ENCODE peak calls at places on chromosome 5, in seven cellular contexts. L is colonic mucosa, I is GM12865, D is heart right ventricle, N is PC-9, Y is upper lobe of right lung, Z is astrocyte of the spinal cord. P is an unnamed sample.

GRCh38 chr5:132202711-132203463 is 24.8 kb downstream of the P4HA2 start:
- DNase-seq in I (no peak), Y (no peak), D (no peak), Z (no peak), N (no peak), L (no peak), P (no peak)

GRCh38 chr5:42875785-42876374 is 64.2 kb upstream of the SELENOP start:
- DNase-seq in I (no peak), N (no peak), Y (no peak), L (no peak), Z (no peak), D (no peak), P (no peak)

GRCh38 chr5:58751222-58751621 is 168.3 kb downstream of the RAB3C start:
- DNase-seq in Y (no peak), N (no peak), Z (peak), L (no peak), D (no peak), I (no peak), P (no peak)

GRCh38 chr5:76271836-76272235 is 131.2 kb upstream of the IQGAP2 start:
- DNase-seq in I (no peak), L (no peak), N (peak), Z (no peak), Y (no peak), D (no peak), P (no peak)

GRCh38 chr5:175383350-175383749 is 60.6 kb downstream of the DRD1 start:
- DNase-seq in L (peak), Y (no peak), N (peak), D (no peak), I (no peak), Z (peak), P (no peak)

GRCh38 chr5:80255752-80256479 is at the start of gene SERINC5:
- DNase-seq in N (peak), D (peak), I (peak), Y (peak), Z (peak), L (peak), P (no peak)

GRCh38 chr5:165630211-165630866 is 2124.9 kb downstream of the MAT2B start:
- DNase-seq in Z (peak), D (peak), N (no peak), Y (no peak), I (peak), L (peak), P (peak)

GRCh38 chr5:116585227-116585626 is 10.6 kb upstream of the SEMA6A start:
- DNase-seq in Z (no peak), I (no peak), D (no peak), L (no peak), N (no peak), Y (no peak), P (no peak)

GRCh38 chr5:133059621-133060020 is 7.8 kb downstream of the HSPA4 start:
- DNase-seq in L (no peak), D (no peak), I (no peak), Y (no peak), Z (no peak), N (no peak), P (no peak)

GRCh38 chr5:68433921-68434879 is 218.6 kb downstream of the PIK3R1 start:
- DNase-seq in Z (peak), N (peak), D (peak), I (peak), Y (peak), L (peak), P (no peak)

GRCh38 chr5:88769165-88769564 is 113.8 kb downstream of the MEF2C start:
- DNase-seq in Z (peak), Y (no peak), N (no peak), D (no peak), L (no peak), I (no peak), P (no peak)

GRCh38 chr5:136032564-136032963 is 3.8 kb downstream of the TGFBI start:
- DNase-seq in D (no peak), L (no peak), N (peak), Z (no peak), I (peak), Y (peak), P (no peak)

GRCh38 chr5:87002485-87002884 is 265.2 kb upstream of the RASA1 start:
- DNase-seq in L (no peak), I (no peak), D (no peak), Z (no peak), N (no peak), Y (no peak), P (no peak)

GRCh38 chr5:55234171-55234700 is 828 bp upstream of the CCNO start:
- DNase-seq in Y (no peak), L (peak), I (no peak), Z (peak), N (peak), D (peak), P (no peak)

GRCh38 chr5:64333891-64334290 is 168.2 kb downstream of the RNF180 start:
- DNase-seq in L (no peak), I (no peak), D (no peak), Y (no peak), Z (no peak), N (no peak), P (no peak)

GRCh38 chr5:149409268-149409948 is 30.3 kb upstream of the IL17B start:
- DNase-seq in Z (no peak), I (no peak), N (no peak), D (no peak), L (no peak), Y (peak), P (no peak)

GRCh38 chr5:420632-421286 is 22.2 kb upstream of the EXOC3 start:
- DNase-seq in L (no peak), Y (peak), Z (no peak), N (no peak), D (no peak), I (no peak), P (no peak)

GRCh38 chr5:143576721-143577484 is 173.4 kb upstream of the NR3C1 start:
- DNase-seq in N (no peak), D (no peak), Y (no peak), L (no peak), I (no peak), Z (peak), P (no peak)

GRCh38 chr5:153623906-153624765 is 133.7 kb downstream of the GRIA1 start:
- DNase-seq in Y (no peak), I (no peak), D (no peak), L (no peak), N (no peak), Z (peak), P (no peak)

GRCh38 chr5:140509898-140510297 is 37.6 kb upstream of the EIF4EBP3 start:
- DNase-seq in L (no peak), Y (no peak), Z (no peak), D (no peak), I (no peak), N (no peak), P (no peak)

GRCh38 chr5:75040973-75041372 is 11.4 kb downstream of the GCNT4 start:
- DNase-seq in D (no peak), I (no peak), Y (no peak), L (no peak), N (no peak), Z (no peak), P (no peak)

GRCh38 chr5:39697891-39698290 is 273.1 kb upstream of the DAB2 start:
- DNase-seq in Z (no peak), D (no peak), Y (no peak), L (no peak), I (no peak), N (no peak), P (no peak)

DNA sequence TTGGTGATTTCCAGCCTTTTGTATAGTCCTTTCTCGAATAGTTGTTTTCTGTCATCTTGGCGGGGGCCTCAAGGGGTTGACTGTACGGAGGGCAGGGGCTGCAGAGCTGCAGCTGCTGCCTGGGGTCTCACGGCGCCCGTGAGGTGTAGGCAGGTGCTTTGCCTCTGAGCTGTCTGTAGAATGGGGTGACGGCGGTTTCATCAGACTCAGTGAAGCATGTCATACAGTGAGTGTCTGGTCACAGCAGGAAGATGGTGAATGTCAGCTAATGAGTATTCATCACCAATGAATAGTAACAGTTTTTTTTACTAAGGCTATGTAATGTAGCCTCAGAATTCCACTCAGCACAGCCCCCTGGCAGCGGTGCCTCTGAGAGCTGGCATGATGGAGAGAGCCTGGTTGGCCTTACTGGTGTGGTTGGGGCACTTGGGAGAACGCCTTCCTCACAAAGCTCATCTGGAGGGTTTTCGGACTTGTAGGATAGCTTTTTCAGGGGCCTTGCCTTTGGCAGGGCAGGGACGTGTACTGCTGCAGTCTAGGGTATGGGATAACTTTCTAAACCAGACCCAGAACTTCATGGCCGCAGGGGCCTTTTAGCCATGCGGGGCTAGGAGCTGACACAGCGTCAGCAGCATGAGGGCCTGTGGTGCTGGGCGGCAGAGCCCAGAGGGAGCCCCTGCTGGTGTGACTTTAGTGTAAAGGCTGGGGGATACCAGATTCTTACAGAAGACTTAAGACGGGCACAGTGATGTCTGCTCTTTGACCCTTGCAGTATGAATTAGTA is 15.0 kb downstream of the TENT4A start:
- DNase-seq in D (no peak), N (no peak), Y (no peak), L (no peak), I (peak), Z (no peak), P (no peak)
- TF ChIP-seq CTCF in D (no peak), N (no peak), Y (no peak), L (no peak), I (no peak), Z (peak), P (no peak)

GRCh38 chr5:109689740-109690455 is at the start of gene MAN2A1:
- DNase-seq in D (peak), N (peak), I (peak), Y (peak), Z (peak), L (peak), P (no peak)

GRCh38 chr5:109691248-109691574 is 1.5 kb downstream of the MAN2A1 start:
- DNase-seq in L (no peak), I (no peak), Y (no peak), Z (no peak), N (no peak), D (no peak), P (no peak)

GRCh38 chr5:109692011-109692410 is 2.3 kb downstream of the MAN2A1 start:
- DNase-seq in Z (peak), D (no peak), N (no peak), L (no peak), I (peak), Y (no peak), P (no peak)

GRCh38 chr5:109688999-109689739 is 558 bp upstream of the MAN2A1 start:
- DNase-seq in N (peak), Y (peak), Z (peak), I (peak), D (peak), L (peak), P (peak)

GRCh38 chr5:109690456-109691247 is 925 bp downstream of the MAN2A1 start:
- DNase-seq in Z (peak), D (peak), Y (peak), N (peak), L (peak), I (peak), P (no peak)
- TF ChIP-seq CTCF in Z (peak), D (peak), Y (peak), N (peak), L (peak), I (peak), P (peak)

GRCh38 chr5:28404363-28405071 is 1366.1 kb upstream of the CDH9 start:
- DNase-seq in Y (peak), I (no peak), Z (no peak), L (no peak), N (no peak), D (no peak), P (no peak)
- TF ChIP-seq CTCF in Y (no peak), I (no peak), Z (no peak), L (no peak), N (no peak), D (no peak), P (no peak)

DNA sequence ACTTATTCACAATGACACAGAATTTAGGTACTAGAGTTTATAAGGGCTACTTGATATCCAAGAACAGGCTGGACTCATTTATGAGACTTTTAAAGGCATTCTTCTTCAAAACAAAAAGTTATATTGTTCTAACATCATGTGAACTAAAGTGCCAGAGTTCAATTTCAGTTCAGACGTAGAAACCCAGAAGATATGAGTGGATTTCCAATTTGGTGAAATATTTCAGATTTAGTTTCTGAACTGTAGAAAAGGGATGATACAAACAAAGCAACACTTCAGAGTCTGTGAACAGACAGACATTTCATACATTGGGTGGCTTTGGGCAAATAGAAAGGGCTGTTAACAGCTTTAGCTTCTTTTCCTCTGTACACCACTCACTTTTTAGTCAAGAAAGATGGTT is 384.0 kb downstream of the NR2F1-AS1 start:
- DNase-seq in N (no peak), I (no peak), D (no peak), L (no peak), Y (no peak), Z (no peak), P (no peak)
- TF ChIP-seq CTCF in N (no peak), I (no peak), D (no peak), L (no peak), Y (no peak), Z (no peak), P (no peak)

GRCh38 chr5:95668216-95668615 is 14.6 kb downstream of the SPATA9 start:
- DNase-seq in Z (peak), L (no peak), I (no peak), D (no peak), Y (no peak), N (no peak), P (no peak)
- TF ChIP-seq CTCF in Z (no peak), L (no peak), I (no peak), D (no peak), Y (no peak), N (no peak), P (no peak)

GRCh38 chr5:30808996-30809395 is 384.5 kb upstream of the CDH6 start:
- DNase-seq in D (no peak), L (no peak), Y (no peak), N (no peak), I (no peak), Z (peak), P (peak)

GRCh38 chr5:30804739-30805313 is 388.7 kb upstream of the CDH6 start:
- DNase-seq in I (no peak), Y (no peak), L (no peak), D (peak), N (no peak), Z (peak), P (no peak)

GRCh38 chr5:30802961-30803705 is 390.4 kb upstream of the CDH6 start:
- DNase-seq in N (no peak), I (no peak), L (no peak), D (no peak), Y (no peak), Z (peak), P (no peak)
- TF ChIP-seq CTCF in N (no peak), I (no peak), L (no peak), D (no peak), Y (no peak), Z (no peak), P (no peak)

GRCh38 chr5:7849531-7850240 is 1.2 kb downstream of the CFAP90 start:
- DNase-seq in Z (no peak), I (no peak), N (no peak), L (no peak), Y (peak), D (peak), P (no peak)
- TF ChIP-seq CTCF in Z (peak), I (no peak), N (no peak), L (no peak), Y (no peak), D (peak), P (no peak)

DNA sequence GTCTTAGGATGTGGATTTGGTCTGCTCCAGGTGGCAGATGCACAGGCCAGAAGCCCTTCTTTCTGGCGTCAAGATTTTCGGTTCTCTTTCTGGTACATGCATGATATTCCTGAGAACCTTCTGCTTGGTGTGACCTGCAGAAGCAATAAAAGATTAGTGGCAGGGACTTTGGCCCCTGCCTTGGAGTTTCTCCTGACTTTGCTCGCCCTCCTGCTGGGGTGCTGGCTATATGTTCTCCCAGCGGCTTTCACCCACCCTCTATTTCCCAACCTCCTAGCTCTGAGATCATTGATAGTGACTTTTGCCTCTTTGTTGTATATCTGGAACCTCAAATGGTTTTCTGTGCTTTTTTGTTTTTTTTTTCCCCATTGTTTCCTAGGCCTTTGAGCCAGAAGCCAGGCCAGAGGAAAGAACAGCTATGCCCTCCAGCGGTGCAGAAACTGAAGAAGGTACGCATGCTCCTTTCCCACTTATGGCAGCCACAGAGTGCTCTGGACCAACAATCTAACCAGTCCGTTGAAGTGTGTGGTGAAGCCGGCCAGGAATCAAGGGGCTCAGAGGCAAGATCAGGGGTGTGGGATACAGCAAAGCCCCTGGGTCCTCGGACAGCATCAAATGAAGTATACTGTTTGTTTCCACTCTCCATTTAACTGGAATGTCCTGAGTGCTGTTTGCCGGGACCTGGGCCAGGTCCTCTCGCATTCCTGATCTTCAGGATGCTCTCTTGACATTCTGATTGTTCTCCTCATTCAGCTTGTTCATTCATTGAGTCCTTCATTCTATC is 154.5 kb downstream of the ARHGEF28 start:
- DNase-seq in Y (no peak), N (no peak), D (peak), Z (no peak), L (peak), I (no peak), P (no peak)
- TF ChIP-seq CTCF in Y (no peak), N (no peak), D (peak), Z (no peak), L (no peak), I (no peak), P (peak)

GRCh38 chr5:123611407-123611709 is 99.4 kb downstream of the CSNK1G3 start:
- DNase-seq in Y (no peak), L (no peak), N (no peak), Z (no peak), I (no peak), D (no peak), P (no peak)
- TF ChIP-seq CTCF in Y (no peak), L (no peak), N (no peak), Z (no peak), I (no peak), D (no peak), P (no peak)

P was measured in LNCaP clone FGC.